ENCODE peak calls at places on chromosomes 4 and X, in four cellular contexts. One of them, this sample, is unnamed.

GRCh38 chrX:137187540-137187939 is 153.7 kb upstream of the GPR101 start:
- DNase-seq in activated B cell treated with CpG ODN at 0.5 μM for 24 hours: no peak
- DNase-seq in left colon: no peak
- DNase-seq in omental fat pad: no peak
- DNase-seq in this sample: no peak

GRCh38 chr4:22515145-22515887 is 550 bp downstream of the ADGRA3 start:
- DNase-seq in activated B cell treated with CpG ODN at 0.5 μM for 24 hours: no peak
- DNase-seq in left colon: peak
- DNase-seq in omental fat pad: no peak
- DNase-seq in this sample: peak

GRCh38 chr4:8409271-8410065 is 31.1 kb downstream of the ACOX3 start:
- DNase-seq in activated B cell treated with CpG ODN at 0.5 μM for 24 hours: no peak
- DNase-seq in left colon: peak
- DNase-seq in omental fat pad: no peak
- DNase-seq in this sample: no peak

GRCh38 chr4:1247811-1248261 is 1.1 kb downstream of the CTBP1 start:
- DNase-seq in activated B cell treated with CpG ODN at 0.5 μM for 24 hours: no peak
- DNase-seq in left colon: no peak
- DNase-seq in omental fat pad: no peak
- DNase-seq in this sample: no peak

GRCh38 chr4:153008578-153009199 is 72.6 kb downstream of the FHDC1 start:
- DNase-seq in activated B cell treated with CpG ODN at 0.5 μM for 24 hours: no peak
- DNase-seq in left colon: no peak
- DNase-seq in omental fat pad: no peak
- DNase-seq in this sample: no peak

GRCh38 chr4:176139518-176139917 is 55.9 kb downstream of the SPATA4 start:
- DNase-seq in activated B cell treated with CpG ODN at 0.5 μM for 24 hours: no peak
- DNase-seq in left colon: no peak
- DNase-seq in omental fat pad: no peak
- DNase-seq in this sample: no peak

GRCh38 chr4:41217020-41217333 is 2.6 kb upstream of the APBB2 start:
- DNase-seq in activated B cell treated with CpG ODN at 0.5 μM for 24 hours: no peak
- DNase-seq in left colon: no peak
- DNase-seq in omental fat pad: no peak
- DNase-seq in this sample: no peak

GRCh38 chr4:86603486-86603885 is 9.4 kb downstream of the PTPN13 start:
- DNase-seq in activated B cell treated with CpG ODN at 0.5 μM for 24 hours: no peak
- DNase-seq in left colon: no peak
- DNase-seq in omental fat pad: no peak
- DNase-seq in this sample: no peak

GRCh38 chr4:137677851-137678250 is 145.6 kb upstream of the PCDH18 start:
- DNase-seq in activated B cell treated with CpG ODN at 0.5 μM for 24 hours: no peak
- DNase-seq in left colon: no peak
- DNase-seq in omental fat pad: no peak
- DNase-seq in this sample: no peak

GRCh38 chr4:57303012-57303751 is 193.0 kb upstream of the IGFBP7 start:
- DNase-seq in activated B cell treated with CpG ODN at 0.5 μM for 24 hours: no peak
- DNase-seq in left colon: no peak
- DNase-seq in omental fat pad: no peak
- DNase-seq in this sample: no peak

GRCh38 chr4:76429636-76430035 is 5.4 kb upstream of the SHROOM3 start:
- DNase-seq in activated B cell treated with CpG ODN at 0.5 μM for 24 hours: no peak
- DNase-seq in left colon: no peak
- DNase-seq in omental fat pad: no peak
- DNase-seq in this sample: no peak

GRCh38 chrX:49039598-49040375 is 3.4 kb downstream of the TFE3 start:
- DNase-seq in activated B cell treated with CpG ODN at 0.5 μM for 24 hours: no peak
- DNase-seq in left colon: peak
- DNase-seq in omental fat pad: no peak
- DNase-seq in this sample: peak